ENCODE peak calls at places on chromosomes 2 and 18, in ten cellular contexts. Q is GM12878; K is esophagus muscularis mucosa; D is CD8-positive, alpha-beta T cell; W is psoas muscle; F is CD8-positive, alpha-beta memory T cell; P is mammary epithelial cell; V is tibial artery; E is left ventricle myocardium inferior; S is lower lobe of right lung. I is an unnamed sample. For H3K9me3, the result is how much of the 10 kb centered on the place peaks cover.

GRCh38 chr18:31190919-31191318 is 28.3 kb upstream of the DSC1 start:
- DNase-seq in K (no peak), W (no peak), D (no peak), F (no peak), P (peak), E (no peak), V (no peak), Q (no peak), S (no peak), I (no peak)

GRCh38 chr2:66242099-66242498 is 192.8 kb upstream of the MEIS1 start:
- DNase-seq in W (no peak), F (no peak), Q (no peak), D (no peak), E (no peak), P (no peak), S (no peak), V (no peak), K (no peak), I (no peak)

GRCh38 chr2:127153691-127154158 is 46.8 kb upstream of the BIN1 start:
- DNase-seq in S (no peak), P (peak), W (peak), V (no peak), Q (no peak), K (no peak), E (no peak), D (no peak), F (no peak), I (peak)

GRCh38 chr2:9668686-9669338 is 38.0 kb upstream of the YWHAQ start:
- DNase-seq in S (no peak), D (no peak), F (no peak), W (no peak), E (no peak), K (no peak), P (no peak), V (no peak), Q (no peak), I (no peak)

GRCh38 chr2:55954306-55955035 is 30.9 kb upstream of the EFEMP1 start:
- DNase-seq in V (no peak), E (no peak), K (no peak), Q (no peak), P (no peak), D (no peak), W (no peak), S (no peak), F (no peak), I (no peak)

GRCh38 chr18:69257861-69258458 is 142.7 kb upstream of the DOK6 start:
- DNase-seq in V (no peak), P (peak), K (no peak), S (no peak), E (no peak), D (no peak), Q (no peak), F (no peak), W (no peak), I (no peak)

GRCh38 chr18:13136689-13137040 is 81.9 kb upstream of the LDLRAD4 start:
- DNase-seq in S (no peak), F (peak), P (peak), W (peak), E (peak), D (no peak), Q (no peak), V (no peak), K (no peak), I (peak)

GRCh38 chr2:238857929-238858328 is 10.0 kb downstream of the TWIST2 start:
- DNase-seq in Q (no peak), V (no peak), E (no peak), K (no peak), W (no peak), P (no peak), F (no peak), D (no peak), S (no peak), I (no peak)

GRCh38 chr2:176122633-176123482 is at the start of gene HOXD9:
- DNase-seq in K (no peak), F (no peak), S (no peak), V (no peak), Q (no peak), W (peak), E (no peak), D (no peak), P (no peak), I (peak)

GRCh38 chr18:23281626-23282436 is 146.5 kb downstream of the CABLES1 start:
- DNase-seq in E (no peak), K (no peak), W (no peak), S (no peak), D (no peak), V (no peak), P (peak), Q (no peak), F (no peak), I (no peak)

GRCh38 chr18:35041752-35042379 is 653 bp downstream of the MAPRE2 start:
- DNase-seq in S (no peak), W (no peak), P (peak), Q (no peak), E (no peak), F (peak), K (no peak), V (no peak), D (no peak), I (no peak)

GRCh38 chr2:11123001-11123809 is 32.1 kb upstream of the SLC66A3 start:
- DNase-seq in Q (no peak), E (no peak), P (no peak), W (no peak), F (no peak), D (no peak), V (no peak), K (no peak), S (no peak), I (no peak)

GRCh38 chr18:75483662-75484061 is 56.2 kb upstream of the SMIM21 start:
- DNase-seq in P (no peak), E (no peak), D (no peak), F (no peak), W (no peak), K (no peak), V (no peak), Q (no peak), S (no peak), I (no peak)

GRCh38 chr2:148932536-148932935 is 57.5 kb downstream of the KIF5C start:
- DNase-seq in E (no peak), W (no peak), Q (no peak), K (peak), D (no peak), S (no peak), V (no peak), F (no peak), P (no peak), I (no peak)

GRCh38 chr2:120243875-120244553 is 8.6 kb upstream of the RALB start:
- DNase-seq in P (no peak), Q (no peak), F (no peak), D (no peak), W (no peak), V (peak), K (no peak), E (no peak), S (no peak), I (no peak)

GRCh38 chr2:239441261-239441701 is 40.5 kb upstream of the HDAC4 start:
- DNase-seq in P (no peak), Q (no peak), W (no peak), S (no peak), D (peak), V (no peak), F (peak), K (peak), E (no peak), I (no peak)

GRCh38 chr2:129758461-129759185 is 220.8 kb upstream of the RAB6C start:
- DNase-seq in P (no peak), E (peak), K (no peak), V (peak), F (no peak), S (peak), Q (no peak), W (no peak), D (no peak), I (no peak)

GRCh38 chr2:200476836-200477235 is 33.0 kb downstream of the KCTD18 start:
- DNase-seq in P (no peak), S (no peak), E (no peak), F (no peak), K (no peak), W (no peak), D (no peak), V (no peak), Q (no peak), I (no peak)

GRCh38 chr2:119657486-119658145 is 21.4 kb upstream of the TMEM177 start:
- DNase-seq in K (peak), S (no peak), W (no peak), E (no peak), F (no peak), V (no peak), P (no peak), D (no peak), Q (no peak), I (no peak)

GRCh38 chr18:45760443-45761036 is 36.6 kb downstream of the SLC14A1 start:
- DNase-seq in F (no peak), W (no peak), V (no peak), K (no peak), Q (no peak), D (no peak), S (no peak), E (no peak), P (no peak), I (no peak)

GRCh38 chr2:85785027-85785822 is 31.4 kb downstream of the ATOH8 start:
- DNase-seq in S (peak), D (no peak), K (no peak), P (no peak), Q (no peak), F (no peak), W (no peak), V (peak), E (no peak), I (no peak)

GRCh38 chr2:105789745-105790466 is 45.2 kb downstream of the NCK2 start:
- DNase-seq in K (no peak), F (peak), Q (peak), E (no peak), W (peak), D (peak), S (no peak), P (peak), V (peak), I (peak)

GRCh38 chr2:23375448-23375847 is 9.5 kb upstream of the KLHL29 start:
- DNase-seq in E (no peak), K (no peak), F (no peak), D (no peak), P (peak), Q (no peak), V (no peak), S (no peak), W (no peak), I (no peak)

GRCh38 chr2:23745068-23745725 is 181.7 kb downstream of the ATAD2B start:
- DNase-seq in P (no peak), D (no peak), W (peak), Q (no peak), S (no peak), K (no peak), F (no peak), E (no peak), V (no peak), I (no peak)

GRCh38 chr2:68577183-68577582 is 66.2 kb upstream of the PROKR1 start:
- DNase-seq in D (no peak), F (no peak), K (no peak), S (no peak), W (no peak), E (no peak), V (no peak), Q (no peak), P (no peak), I (no peak)

GRCh38 chr2:52145005-52145404 is 1113.1 kb upstream of the NRXN1 start:
- DNase-seq in P (no peak), S (no peak), W (no peak), F (no peak), K (no peak), E (no peak), Q (no peak), V (no peak), D (no peak), I (no peak)

GRCh38 chr18:34122724-34123334 is 101.9 kb downstream of the NOL4 start:
- DNase-seq in E (no peak), S (no peak), V (no peak), F (no peak), W (no peak), K (no peak), P (peak), D (no peak), Q (peak), I (no peak)

GRCh38 chr2:6932833-6933232 is 15.6 kb downstream of the RNF144A start:
- DNase-seq in K (peak), P (no peak), D (no peak), E (no peak), V (no peak), F (no peak), Q (no peak), S (no peak), W (no peak), I (no peak)

DNA sequence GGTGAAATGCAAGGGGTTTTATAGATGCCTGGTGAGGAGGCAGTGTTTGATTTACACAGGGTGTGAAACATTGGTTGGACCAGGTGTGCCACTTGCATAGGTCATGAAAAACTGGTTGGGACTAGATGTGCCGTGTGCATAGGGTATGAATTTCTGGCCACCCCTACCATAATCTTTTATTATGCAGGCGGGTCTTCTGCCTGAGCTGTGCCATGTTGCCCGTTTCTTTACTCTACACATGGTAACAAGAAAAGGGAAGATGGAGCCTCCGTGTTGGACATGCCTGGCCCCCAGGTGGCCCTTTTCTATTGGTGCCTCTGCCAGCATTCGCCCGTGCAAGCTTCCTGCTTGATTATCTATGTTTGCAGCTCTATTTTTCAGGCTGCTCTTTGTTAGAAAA is 805.4 kb downstream of the TRIB2 start:
- DNase-seq in S (no peak), E (no peak), V (no peak), D (no peak), K (no peak), W (no peak), F (no peak), Q (no peak), P (no peak), I (no peak)
- H3K9me3 ChIP-seq in S (under half), E (under half), V (under half), D (under half), K (under half), W (under half), F (under half), Q (under half), P (under half), I (under half)

GRCh38 chr18:55452123-55452611 is 135.8 kb downstream of the TCF4 start:
- DNase-seq in E (no peak), F (no peak), W (no peak), P (peak), D (no peak), Q (no peak), S (no peak), V (no peak), K (no peak), I (peak)

GRCh38 chr18:55447672-55448018 is 140.3 kb downstream of the TCF4 start:
- DNase-seq in D (no peak), Q (no peak), P (no peak), V (no peak), F (no peak), S (no peak), E (no peak), W (no peak), K (no peak), I (no peak)

GRCh38 chr18:55446996-55447671 is 140.9 kb downstream of the TCF4 start:
- DNase-seq in S (no peak), D (no peak), W (no peak), P (no peak), V (no peak), Q (no peak), F (no peak), K (no peak), E (no peak), I (no peak)

GRCh38 chr18:55448390-55448789 is 139.6 kb downstream of the TCF4 start:
- DNase-seq in S (no peak), K (no peak), D (no peak), V (no peak), F (no peak), P (no peak), Q (no peak), W (no peak), E (no peak), I (no peak)

GRCh38 chr18:55449412-55450140 is 138.4 kb downstream of the TCF4 start:
- DNase-seq in S (no peak), P (no peak), E (no peak), D (no peak), Q (no peak), V (no peak), F (no peak), K (no peak), W (no peak), I (no peak)
- H3K4me3 ChIP-seq in S (no peak), P (no peak), E (no peak), D (no peak), Q (no peak), V (no peak), F (no peak), K (no peak), W (no peak), I (no peak)

DNA sequence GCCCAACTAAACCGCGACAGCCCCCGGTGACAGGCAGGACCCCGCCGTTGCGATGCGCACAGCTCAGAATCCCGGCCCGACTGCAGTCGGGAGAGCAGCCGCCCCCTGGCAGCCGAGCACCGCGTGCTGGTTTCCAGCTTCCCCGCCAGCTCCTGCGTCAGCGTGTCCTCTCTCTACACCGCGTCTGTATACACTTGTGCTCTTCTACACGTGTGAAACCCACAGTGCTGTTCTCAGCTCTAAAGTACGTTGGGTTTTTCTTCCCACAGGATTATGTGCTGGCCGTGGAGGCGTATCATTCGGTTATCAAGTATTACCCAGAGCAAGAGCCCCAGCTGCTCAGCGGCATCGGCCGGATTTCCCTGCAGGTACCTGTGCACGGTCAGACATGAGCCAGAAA is 54.0 kb downstream of the ADI1 start:
- DNase-seq in Q (no peak), V (peak), P (no peak), K (no peak), D (no peak), W (peak), F (no peak), E (no peak), S (peak), I (no peak)
- H3K27ac ChIP-seq in Q (no peak), V (peak), P (no peak), K (no peak), D (no peak), W (peak), F (no peak), E (peak), S (no peak), I (peak)

DNA sequence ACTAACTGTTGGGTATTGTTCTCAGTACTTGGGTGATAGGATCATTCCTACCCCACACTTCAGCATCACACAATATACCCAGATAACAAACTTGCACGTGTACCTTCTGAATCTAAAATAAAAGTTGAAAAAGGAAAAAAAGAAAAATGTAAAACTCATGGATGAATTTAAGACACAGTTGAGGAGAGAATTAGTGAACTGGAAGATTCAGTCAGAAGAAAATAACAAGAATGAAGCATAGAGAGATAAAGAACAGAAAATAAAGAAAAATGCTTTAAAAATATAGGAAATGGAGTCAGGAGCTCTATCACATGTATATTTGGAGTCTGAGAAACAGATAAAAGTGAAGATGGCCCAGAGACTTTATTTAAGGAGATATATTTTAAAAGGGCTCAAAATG is 90.4 kb upstream of the SALL3 start:
- DNase-seq in Q (no peak), D (no peak), S (no peak), P (no peak), K (peak), W (no peak), V (no peak), F (no peak), E (no peak), I (no peak)
- H3K9me3 ChIP-seq in Q (under half), D (under half), S (under half), P (under half), K (under half), W (under half), V (under half), F (under half), E (half or more), I (under half)

GRCh38 chr2:236169151-236169721 is 1.1 kb upstream of the GBX2 start:
- DNase-seq in E (no peak), F (no peak), W (no peak), P (no peak), S (no peak), V (no peak), K (no peak), Q (no peak), D (no peak), I (no peak)

GRCh38 chr2:236166781-236167296 is 1.3 kb downstream of the GBX2 start:
- DNase-seq in V (no peak), F (no peak), P (no peak), W (no peak), D (no peak), E (no peak), S (no peak), K (no peak), Q (no peak), I (no peak)

GRCh38 chr2:236168110-236169067 is at the start of gene GBX2:
- DNase-seq in P (peak), W (peak), F (no peak), D (no peak), Q (no peak), E (no peak), V (no peak), K (no peak), S (no peak), I (no peak)

GRCh38 chr2:236166157-236166780 is 1.9 kb downstream of the GBX2 start:
- DNase-seq in D (no peak), F (no peak), E (no peak), W (no peak), V (no peak), K (no peak), S (no peak), Q (no peak), P (no peak), I (no peak)

DNA sequence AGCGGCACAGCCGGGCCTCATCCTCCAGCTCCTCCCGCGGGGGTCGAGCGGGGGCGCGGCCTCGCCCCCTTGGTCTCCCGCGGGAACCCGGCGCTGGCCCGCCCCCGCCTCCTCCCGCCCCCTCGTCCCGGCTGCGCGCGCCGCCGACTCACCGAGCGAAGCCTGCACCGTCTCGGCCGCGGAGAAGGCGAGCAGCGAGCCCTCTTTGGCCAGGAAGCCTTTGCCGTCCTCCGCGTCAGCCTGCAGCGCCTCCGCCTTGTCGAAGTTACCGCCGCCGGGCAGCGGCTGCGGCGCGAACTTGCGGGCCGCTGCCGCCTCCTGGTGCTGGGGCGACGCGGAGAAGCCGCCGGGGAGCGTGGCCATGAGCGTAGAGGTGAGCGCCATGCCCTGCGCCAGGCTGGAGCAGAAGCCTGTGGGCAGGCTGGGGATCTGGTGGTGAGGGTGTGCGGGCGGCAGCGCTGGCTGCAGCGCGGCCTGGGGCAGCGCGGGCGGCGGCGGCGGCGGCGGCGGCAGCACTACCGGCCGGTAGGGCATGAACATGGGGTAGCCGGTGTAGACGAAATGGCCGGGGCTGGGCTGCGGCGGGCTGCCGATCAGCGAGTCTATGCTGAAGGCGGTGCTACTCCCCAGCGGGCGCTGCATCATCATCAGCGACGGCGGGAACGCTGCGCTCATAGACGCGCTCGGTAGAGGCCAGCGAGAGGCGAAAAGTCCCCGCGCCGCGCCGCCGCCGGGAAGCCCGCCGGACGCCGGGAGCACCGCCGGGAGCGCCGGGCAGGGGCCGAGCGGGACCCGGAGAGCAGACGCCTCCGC is 683 bp downstream of the GBX2 start:
- DNase-seq in S (no peak), K (no peak), W (no peak), D (no peak), E (no peak), P (peak), F (no peak), V (no peak), Q (no peak), I (no peak)
- H3K4me3 ChIP-seq in S (peak), K (peak), W (peak), D (no peak), E (peak), P (peak), F (no peak), V (peak), Q (no peak), I (peak)

GRCh38 chr18:2531751-2532150 is 39.6 kb downstream of the METTL4 start:
- DNase-seq in F (no peak), Q (no peak), V (no peak), E (no peak), P (no peak), W (no peak), S (no peak), K (no peak), D (no peak), I (no peak)
- H3K27ac ChIP-seq in F (no peak), Q (no peak), V (no peak), E (no peak), P (no peak), W (no peak), S (no peak), K (no peak), D (no peak), I (no peak)

I was measured in uterus.